ENCODE peak calls at places on chromosome 3, in five cellular contexts. X, M, P, S and V are unnamed samples.

GRCh38 chr3:94862703-94863102 is 799.8 kb downstream of the NSUN3 start:
- DNase-seq in X (peak), M (no peak), P (no peak), S (no peak), V (no peak)

GRCh38 chr3:121430816-121431215 is 115.0 kb downstream of the POLQ start:
- DNase-seq in X (no peak), M (no peak), P (no peak), S (no peak), V (no peak)

GRCh38 chr3:151426337-151426648 is 34.6 kb downstream of the IGSF10 start:
- DNase-seq in X (peak), M (no peak), P (no peak), S (no peak), V (no peak)

GRCh38 chr3:128576290-128576689 is 74.3 kb downstream of the RPN1 start:
- DNase-seq in X (no peak), M (no peak), P (no peak), S (no peak), V (no peak)

GRCh38 chr3:171878441-171879225 is 35.5 kb downstream of the TMEM212 start:
- DNase-seq in X (no peak), M (no peak), P (no peak), S (no peak), V (no peak)

GRCh38 chr3:181267312-181267711 is 277.8 kb upstream of the DNAJC19 start:
- DNase-seq in X (no peak), M (no peak), P (no peak), S (no peak), V (no peak)

GRCh38 chr3:117671707-117672318 is 962.2 kb downstream of the TUSC7 start:
- DNase-seq in X (no peak), M (no peak), P (no peak), S (no peak), V (no peak)

GRCh38 chr3:117887896-117888295 is 1146.8 kb downstream of the IGSF11 start:
- DNase-seq in X (no peak), M (no peak), P (no peak), S (no peak), V (no peak)

GRCh38 chr3:178078933-178079332 is 457.3 kb upstream of the KCNMB2 start:
- DNase-seq in X (no peak), M (no peak), P (no peak), S (no peak), V (no peak)

GRCh38 chr3:169865176-169865800 is 4.4 kb downstream of the LRRC31 start:
- DNase-seq in X (peak), M (no peak), P (no peak), S (no peak), V (no peak)

GRCh38 chr3:141302364-141303141 is 65.8 kb upstream of the ZBTB38 start:
- DNase-seq in X (no peak), M (no peak), P (no peak), S (no peak), V (no peak)

GRCh38 chr3:168860592-168860991 is 764.9 kb upstream of the GOLIM4 start:
- DNase-seq in X (no peak), M (no peak), P (no peak), S (no peak), V (no peak)

GRCh38 chr3:168864107-168865021 is 768.6 kb upstream of the GOLIM4 start:
- DNase-seq in X (no peak), M (peak), P (no peak), S (no peak), V (no peak)

GRCh38 chr3:168863561-168863960 is 767.8 kb upstream of the GOLIM4 start:
- DNase-seq in X (no peak), M (no peak), P (no peak), S (no peak), V (no peak)

GRCh38 chr3:168862466-168862865 is 766.7 kb upstream of the GOLIM4 start:
- DNase-seq in X (no peak), M (no peak), P (peak), S (no peak), V (no peak)

DNA sequence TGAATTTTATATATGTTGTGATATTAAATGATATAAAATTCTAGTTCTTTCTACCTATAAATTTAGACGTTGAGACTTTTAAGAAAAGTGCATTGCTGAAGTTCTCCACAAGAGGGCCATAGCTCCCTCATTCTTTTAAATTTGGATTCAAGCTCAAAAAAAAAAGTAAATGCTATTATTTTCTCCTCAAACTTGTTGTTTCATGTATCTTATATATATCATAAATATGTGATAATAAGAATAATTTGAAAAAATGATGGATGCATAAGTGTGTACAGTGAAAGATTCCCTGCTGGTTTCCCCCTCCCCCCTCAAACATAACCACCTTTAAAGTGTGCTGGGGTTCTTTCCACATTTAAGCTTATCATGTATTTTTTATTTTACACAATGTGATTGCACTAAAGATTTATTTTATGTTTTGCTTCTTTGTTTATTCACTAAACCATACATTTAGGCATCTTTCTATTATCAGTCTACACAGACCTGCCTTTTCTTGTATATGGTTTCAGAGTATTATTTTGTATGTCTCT is 769.4 kb upstream of the GOLIM4 start:
- DNase-seq in X (no peak), M (no peak), P (no peak), S (no peak), V (no peak)
- TF ChIP-seq CTCF in X (peak), M (peak), P (no peak), S (peak), V (peak)

GRCh38 chr3:8954938-8955763 is 8.1 kb downstream of the RAD18 start:
- DNase-seq in X (no peak), M (no peak), P (no peak), S (no peak), V (no peak)
- H3K27ac ChIP-seq in X (no peak), M (no peak), P (no peak), S (no peak), V (no peak)

GRCh38 chr3:112615942-112616731 is 24.8 kb downstream of the CCDC80 start:
- DNase-seq in X (no peak), M (no peak), P (no peak), S (no peak), V (no peak)

GRCh38 chr3:112623213-112623612 is 17.7 kb downstream of the CCDC80 start:
- DNase-seq in X (no peak), M (no peak), P (no peak), S (no peak), V (no peak)

GRCh38 chr3:112623717-112624116 is 17.2 kb downstream of the CCDC80 start:
- DNase-seq in X (no peak), M (no peak), P (no peak), S (no peak), V (no peak)

GRCh38 chr3:112619295-112619694 is 21.6 kb downstream of the CCDC80 start:
- DNase-seq in X (no peak), M (no peak), P (no peak), S (no peak), V (no peak)
- H3K4me3 ChIP-seq in X (no peak), M (no peak), P (no peak), S (no peak), V (no peak)

GRCh38 chr3:13688824-13689223 is 139.9 kb downstream of the FBLN2 start:
- DNase-seq in X (no peak), M (no peak), P (no peak), S (no peak), V (no peak)

GRCh38 chr3:13686332-13686731 is 137.4 kb downstream of the FBLN2 start:
- DNase-seq in X (no peak), M (no peak), P (no peak), S (no peak), V (no peak)

GRCh38 chr3:13689373-13690265 is 140.7 kb downstream of the FBLN2 start:
- DNase-seq in X (no peak), M (no peak), P (no peak), S (no peak), V (no peak)

GRCh38 chr3:13687409-13687989 is 138.6 kb downstream of the FBLN2 start:
- DNase-seq in X (no peak), M (no peak), P (no peak), S (no peak), V (no peak)

DNA sequence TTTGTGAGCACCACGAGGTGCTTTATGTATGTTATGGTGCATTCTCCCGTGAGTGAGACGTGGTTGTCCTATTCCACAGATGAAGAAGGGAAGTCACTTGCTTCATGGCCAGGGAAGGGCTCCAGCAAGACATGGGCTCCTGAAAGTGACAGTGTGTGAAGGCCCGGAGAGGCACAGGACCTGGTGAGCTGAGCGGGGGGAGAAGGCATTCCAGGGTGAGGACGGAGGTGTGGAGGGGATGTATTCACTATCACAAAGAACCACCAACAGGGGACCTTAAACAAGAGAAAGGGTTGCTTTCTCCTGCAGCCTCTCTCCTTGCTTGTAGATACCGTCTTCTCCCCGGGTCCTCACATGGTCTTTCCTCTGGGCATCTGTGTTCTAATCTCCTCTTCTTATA is 139.1 kb downstream of the FBLN2 start:
- DNase-seq in X (peak), M (no peak), P (no peak), S (no peak), V (no peak)
- TF ChIP-seq CTCF in X (no peak), M (no peak), P (no peak), S (no peak), V (no peak)